ENCODE peak calls at places on chromosomes 13 and 19, in nine cellular contexts. I is K562, P is H1, W is upper lobe of left lung, A is suprapubic skin, D is stomach, Y is spleen, Z is sigmoid colon, T is HepG2. B is an unnamed sample.

GRCh38 chr19:10502524-10503001 is 593 bp downstream of the KEAP1 start:
- DNase-seq in P (peak; percentile 73), D (peak; percentile 96), T (peak; percentile 83), Z (peak; percentile 97), Y (peak; percentile 98), A (peak; percentile 94), W (peak; percentile 95), I (peak; percentile 97), B (peak; percentile 89)

GRCh38 chr19:27744926-27745844 is 1467.8 kb downstream of the UQCRFS1 start:
- DNase-seq in W (no peak), Y (no peak), T (no peak), D (peak; percentile 2), Z (peak; percentile 20), I (no peak), A (peak; percentile 19), P (no peak), B (no peak)

GRCh38 chr13:66264976-66265375 is 965.2 kb downstream of the PCDH9 start:
- DNase-seq in A (no peak), Z (no peak), T (no peak), W (no peak), D (no peak), I (no peak), Y (no peak), P (no peak), B (no peak)

GRCh38 chr19:16033721-16034120 is 42.6 kb upstream of the TPM4 start:
- DNase-seq in D (peak; percentile 20), A (no peak), Z (peak; percentile 36), I (no peak), W (no peak), Y (no peak), P (no peak), T (no peak), B (no peak)

GRCh38 chr13:37348916-37349653 is 243.6 kb upstream of the CSNK1A1L start:
- DNase-seq in A (no peak), W (no peak), T (no peak), D (no peak), Z (no peak), I (no peak), P (no peak), Y (no peak), B (no peak)

GRCh38 chr19:41801682-41802317 is 5.4 kb downstream of the CEACAM3 start:
- DNase-seq in A (no peak), W (no peak), P (no peak), T (no peak), Y (no peak), I (no peak), D (no peak), Z (no peak), B (no peak)

GRCh38 chr13:40064154-40064713 is 408.8 kb downstream of the COG6 start:
- DNase-seq in D (no peak), Y (no peak), P (no peak), W (no peak), I (no peak), A (no peak), T (peak; percentile 65), Z (no peak), B (no peak)

GRCh38 chr19:49542446-49542845 is 14.6 kb downstream of the RCN3 start:
- DNase-seq in Y (no peak), I (no peak), W (no peak), T (no peak), A (no peak), P (no peak), D (no peak), Z (no peak), B (no peak)

GRCh38 chr13:38202730-38203129 is 146.9 kb upstream of the UFM1 start:
- DNase-seq in P (no peak), T (no peak), D (no peak), Z (no peak), Y (no peak), I (no peak), A (no peak), W (no peak), B (no peak)

GRCh38 chr19:54366811-54367210 is 2.1 kb upstream of the LAIR1 start:
- DNase-seq in D (no peak), A (no peak), Y (no peak), T (no peak), W (no peak), I (no peak), P (no peak), Z (no peak), B (no peak)

GRCh38 chr19:35006342-35006998 is 6.3 kb downstream of the GRAMD1A start:
- DNase-seq in Z (no peak), Y (peak; percentile 27), I (no peak), A (no peak), D (peak; percentile 78), T (peak; percentile 99), W (peak; percentile 80), P (no peak), B (no peak)

GRCh38 chr19:39246951-39247669 is 1.5 kb downstream of the IFNL4 start:
- DNase-seq in I (no peak), P (no peak), Y (peak; percentile 75), A (no peak), T (no peak), W (peak; percentile 28), D (no peak), Z (no peak), B (no peak)

DNA sequence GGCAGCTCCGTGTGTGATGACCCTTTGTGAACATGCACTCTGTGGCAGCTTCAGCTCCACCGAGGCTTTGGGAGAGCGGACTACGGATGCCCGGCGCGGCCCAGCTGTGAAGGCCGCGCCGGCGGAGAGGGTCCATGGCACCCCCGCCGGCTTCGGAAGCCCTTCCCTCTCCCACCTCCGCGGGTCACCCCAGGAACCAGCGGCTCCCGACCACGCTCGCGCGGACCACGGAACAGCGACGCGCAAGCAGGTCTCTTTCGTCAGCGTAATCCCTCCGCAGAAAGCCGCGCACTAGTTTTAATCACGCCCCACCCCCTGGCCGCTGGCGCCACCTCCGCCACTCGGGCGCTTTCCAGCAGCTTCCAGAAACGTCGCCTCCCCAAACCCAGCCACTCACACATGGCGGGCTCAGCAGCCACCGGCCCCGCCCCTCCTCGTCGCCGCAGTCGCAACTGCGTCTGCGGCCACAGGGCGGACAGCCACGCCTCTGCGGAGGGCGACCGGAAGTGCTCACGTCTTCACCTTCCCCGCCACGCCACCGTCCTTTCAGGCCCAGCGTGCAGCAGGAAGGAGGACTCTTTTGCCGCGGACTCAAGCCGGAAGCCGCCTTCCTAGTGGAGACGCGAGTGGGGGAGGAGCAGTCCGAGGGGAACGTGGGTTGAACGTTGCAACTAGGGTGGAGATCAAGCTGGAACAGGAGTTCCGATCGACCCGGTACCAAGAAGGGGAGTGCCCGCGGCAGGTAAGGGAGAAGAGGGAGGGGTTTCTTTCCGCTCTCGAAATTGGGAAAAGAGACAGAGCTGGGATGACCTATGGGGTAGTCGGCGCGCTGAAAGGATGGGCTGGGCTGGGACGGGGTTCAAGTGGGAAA is at the start of gene USPL1:
- DNase-seq in Z (peak; percentile 99), D (peak; percentile 98), Y (peak; percentile 100), T (peak; percentile 94), I (peak; percentile 96), W (peak; percentile 98), A (peak; percentile 99), P (peak; percentile 98), B (peak; percentile 98)
- H3K4me1 ChIP-seq in Z (no peaks in the 10 kb centered on the region), D (peaks cover 18% of the 10 kb centered on the region), Y (peaks cover 42% of the 10 kb centered on the region), T (peaks cover 34% of the 10 kb centered on the region), I (peaks cover 7% of the 10 kb centered on the region), W (peaks cover 24% of the 10 kb centered on the region), A (peaks cover 35% of the 10 kb centered on the region), P (peaks cover 2% of the 10 kb centered on the region), B (no peaks in the 10 kb centered on the region)

DNA sequence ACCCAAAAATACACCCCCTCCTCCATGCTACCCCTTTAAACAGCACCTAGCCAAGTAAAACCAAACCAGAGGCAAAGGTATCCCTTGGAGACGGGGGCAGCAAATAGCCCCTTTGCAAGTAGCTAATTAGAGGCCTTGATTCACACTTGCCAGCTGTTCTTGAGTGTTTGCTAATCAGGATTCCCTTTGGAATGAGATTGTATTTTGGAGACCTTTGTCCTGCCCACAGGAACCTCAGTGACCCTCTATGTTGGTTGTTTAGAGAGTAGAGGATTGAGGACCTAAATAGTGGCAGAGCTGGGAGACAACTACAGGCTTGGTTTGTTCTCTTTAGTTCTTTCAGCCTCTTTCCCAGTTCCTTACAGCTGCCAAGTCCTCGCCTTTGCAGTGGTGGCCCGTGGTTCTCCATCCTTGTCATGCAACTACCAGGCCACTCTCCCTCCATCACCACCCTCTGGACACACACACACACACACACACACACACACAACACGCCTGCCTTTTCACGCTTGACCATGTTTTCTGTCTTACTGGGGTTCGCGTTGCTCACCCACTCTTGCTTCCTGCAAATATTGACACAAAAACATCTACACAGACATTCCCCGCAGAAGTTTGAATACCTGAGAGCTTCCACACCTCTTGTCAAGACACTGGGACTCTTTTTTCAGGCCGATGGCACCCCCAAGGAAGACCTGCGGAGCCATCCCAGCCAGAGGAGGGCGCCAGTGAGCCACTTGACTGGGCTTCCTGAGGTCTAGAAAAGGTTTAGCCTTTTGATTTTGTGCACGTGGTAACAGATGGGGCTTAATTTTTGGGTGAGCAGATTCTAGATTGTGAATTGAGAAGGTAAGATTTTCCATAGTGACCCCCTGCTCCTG is 80.0 kb upstream of the GPR183 start:
- DNase-seq in W (peak; percentile 60), I (peak; percentile 75), Z (no peak), D (peak; percentile 46), A (no peak), T (peak; percentile 35), P (peak; percentile 31), Y (peak; percentile 94), B (no peak)
- TF ChIP-seq CTCF in W (peak; percentile 60), I (peak; percentile 91), Z (peak; percentile 29), D (peak; percentile 26), A (peak; percentile 24), T (peak; percentile 65), P (peak; percentile 88), Y (peak; percentile 71), B (peak; percentile 8)

DNA sequence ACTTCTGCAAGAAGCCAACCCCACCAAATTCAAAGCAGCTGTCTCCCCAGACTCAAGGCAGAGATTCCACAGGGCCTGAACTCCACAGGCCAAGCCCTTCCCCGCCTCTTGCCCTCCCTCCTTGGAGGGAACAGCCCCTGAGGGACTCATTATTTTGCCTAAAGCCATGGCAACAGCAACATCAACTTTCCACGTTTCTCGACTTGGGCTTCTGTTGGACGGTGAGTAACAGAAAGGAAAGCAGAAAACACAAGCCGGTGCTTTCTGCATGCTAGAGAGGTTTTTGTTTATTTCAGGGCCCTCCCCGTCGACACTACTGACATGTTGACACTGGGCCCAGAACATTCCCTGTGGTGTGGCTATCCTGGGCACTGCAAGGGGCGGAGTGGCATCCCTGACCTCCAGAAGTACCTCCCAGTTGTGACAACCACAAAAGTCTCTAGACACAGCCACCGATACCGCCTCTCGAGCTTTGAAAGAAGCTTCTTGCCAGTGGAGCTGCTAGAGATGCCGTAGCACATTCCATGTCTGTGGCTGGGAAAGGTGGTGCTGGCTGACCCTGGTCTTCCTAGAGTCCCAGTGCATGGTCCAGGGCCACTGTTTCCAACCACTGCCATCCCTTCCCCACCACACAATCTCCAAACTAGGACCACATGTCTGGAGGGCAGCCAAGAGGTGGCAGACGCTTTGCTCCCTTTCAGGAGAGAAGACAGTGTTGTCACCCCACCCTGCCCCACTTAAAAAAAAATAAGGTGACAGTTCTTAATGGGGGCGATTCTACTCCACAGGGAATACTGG is 12.8 kb downstream of the CAPS start:
- DNase-seq in T (no peak), W (no peak), D (no peak), P (no peak), Y (no peak), A (peak; percentile 85), Z (peak; percentile 90), I (no peak), B (peak; percentile 52)
- TF ChIP-seq POLR2AphosphoS5 in T (no peak), W (no peak), D (no peak), P (no peak), Y (no peak), A (no peak), Z (no peak), I (no peak), B (no peak)

DNA sequence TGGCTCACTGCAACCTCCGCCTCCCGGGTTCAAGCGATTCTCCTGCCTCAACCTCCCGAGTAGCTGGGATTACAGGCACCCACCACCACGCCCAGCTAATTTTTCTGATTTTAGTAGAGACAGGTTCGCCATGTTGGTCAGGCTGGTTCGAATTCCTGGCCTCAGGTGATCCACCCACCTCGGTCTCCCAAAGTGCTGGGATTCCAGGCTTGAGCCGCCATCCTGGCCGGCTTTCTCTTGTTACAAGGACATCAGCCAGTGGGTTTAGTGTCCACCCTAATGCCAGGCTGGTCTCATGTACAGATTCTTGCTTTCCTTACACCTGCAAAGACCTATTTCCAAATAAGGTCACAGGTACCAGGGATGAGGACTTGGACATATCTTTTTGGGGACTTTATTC is 6.8 kb downstream of the PIK3R2 start:
- DNase-seq in A (no peak), P (no peak), W (no peak), I (no peak), Z (no peak), D (no peak), Y (no peak), T (no peak), B (no peak)
- H3K4me1 ChIP-seq in A (peaks cover 62% of the 10 kb centered on the region), P (peaks cover 7% of the 10 kb centered on the region), W (peaks cover 34% of the 10 kb centered on the region), I (peaks cover 33% of the 10 kb centered on the region), Z (no peaks in the 10 kb centered on the region), D (peaks cover 54% of the 10 kb centered on the region), Y (peaks cover 39% of the 10 kb centered on the region), T (peaks cover 40% of the 10 kb centered on the region), B (peaks cover 23% of the 10 kb centered on the region)

B was measured in breast epithelium.